ENCODE peak calls at places on chromosomes 7 and 10, in eight cellular contexts. G, M, X, P, F, R, Q and I are unnamed samples. For H3K4me1, the result is how much of the 10 kb centered on the place peaks cover.

GRCh38 chr10:31059323-31059722 is 27.7 kb upstream of the ZNF438 start:
- DNase-seq in X (no peak), F (no peak), Q (no peak), G (no peak), M (no peak), R (no peak), P (peak), I (no peak)

GRCh38 chr7:127995157-127995865 is 35.9 kb downstream of the LRRC4 start:
- DNase-seq in M (no peak), R (no peak), F (no peak), X (peak), Q (no peak), P (peak), G (no peak), I (no peak)

GRCh38 chr7:82247814-82248433 is 195.7 kb downstream of the CACNA2D1 start:
- DNase-seq in X (no peak), F (no peak), M (no peak), R (no peak), P (peak), Q (no peak), G (no peak), I (no peak)

GRCh38 chr10:123573236-123574147 is 92.7 kb upstream of the GPR26 start:
- DNase-seq in Q (peak), P (peak), G (no peak), X (peak), M (peak), R (peak), F (peak), I (no peak)

GRCh38 chr7:1584700-1585099 is 14.9 kb upstream of the PSMG3 start:
- DNase-seq in M (no peak), R (no peak), X (no peak), G (no peak), Q (no peak), F (no peak), P (no peak), I (no peak)

GRCh38 chr7:75039709-75040108 is 33.9 kb downstream of the RCC1L start:
- DNase-seq in X (no peak), M (no peak), Q (no peak), P (no peak), F (no peak), R (no peak), G (no peak), I (no peak)

GRCh38 chr10:121418126-121418777 is 180.0 kb downstream of the FGFR2 start:
- DNase-seq in Q (no peak), R (no peak), G (no peak), P (peak), M (no peak), X (peak), F (no peak), I (no peak)

GRCh38 chr7:137342340-137342739 is 1.2 kb downstream of the PTN start:
- DNase-seq in F (no peak), P (no peak), G (no peak), M (no peak), Q (no peak), R (no peak), X (no peak), I (no peak)

GRCh38 chr7:24384362-24385030 is 100.5 kb downstream of the NPY start:
- DNase-seq in F (no peak), X (no peak), P (no peak), Q (no peak), R (no peak), G (no peak), M (no peak), I (no peak)

GRCh38 chr10:124222298-124223000 is 129.1 kb upstream of the CHST15 start:
- DNase-seq in R (no peak), M (no peak), G (no peak), Q (no peak), F (no peak), X (no peak), P (no peak), I (no peak)

GRCh38 chr10:31618541-31619291 is 299.7 kb downstream of the ZEB1 start:
- DNase-seq in Q (peak), G (no peak), X (peak), F (no peak), M (no peak), P (peak), R (peak), I (peak)

GRCh38 chr7:42645906-42646305 is 266.0 kb downstream of the C7orf25 start:
- DNase-seq in Q (no peak), X (no peak), G (no peak), F (no peak), M (no peak), R (no peak), P (peak), I (no peak)

GRCh38 chr7:114317450-114318098 is 97.0 kb upstream of the FOXP2 start:
- DNase-seq in G (no peak), M (no peak), X (no peak), F (no peak), P (no peak), Q (no peak), R (no peak), I (no peak)

GRCh38 chr10:63396123-63396719 is 69.6 kb downstream of the JMJD1C start:
- DNase-seq in P (peak), R (no peak), F (no peak), X (no peak), G (no peak), Q (no peak), M (no peak), I (no peak)

GRCh38 chr10:58157076-58157766 is 110.5 kb downstream of the IPMK start:
- DNase-seq in R (no peak), G (no peak), Q (no peak), X (no peak), M (no peak), P (peak), F (no peak), I (no peak)

GRCh38 chr10:126504761-126505112 is 116.5 kb upstream of the ADAM12 start:
- DNase-seq in M (no peak), X (no peak), R (peak), F (no peak), Q (no peak), G (no peak), P (no peak), I (no peak)

GRCh38 chr7:5692112-5692844 is 89.2 kb downstream of the RNF216 start:
- DNase-seq in F (no peak), P (peak), X (peak), G (no peak), M (peak), R (peak), Q (peak), I (peak)

GRCh38 chr7:94301024-94301588 is 93.6 kb upstream of the COL1A2 start:
- DNase-seq in G (no peak), Q (peak), R (peak), F (no peak), X (peak), M (peak), P (peak), I (peak)

GRCh38 chr7:71140264-71140663 is 8.3 kb downstream of the GALNT17 start:
- DNase-seq in X (no peak), R (no peak), P (no peak), F (no peak), Q (no peak), M (no peak), G (no peak), I (no peak)

GRCh38 chr7:66952343-66953043 is 31.5 kb downstream of the TMEM248 start:
- DNase-seq in M (no peak), X (peak), G (no peak), F (no peak), P (peak), R (no peak), Q (peak), I (no peak)

GRCh38 chr10:102752934-102753664 is 9.4 kb downstream of the WBP1L start:
- DNase-seq in R (no peak), P (peak), Q (no peak), F (no peak), M (no peak), G (no peak), X (peak), I (no peak)

GRCh38 chr10:102334106-102334505 is 61.4 kb upstream of the NFKB2 start:
- DNase-seq in R (peak), G (no peak), M (no peak), X (peak), P (peak), F (peak), Q (no peak), I (peak)

GRCh38 chr10:30098624-30099023 is 39.2 kb upstream of the JCAD start:
- DNase-seq in M (no peak), Q (no peak), G (no peak), F (no peak), P (peak), X (no peak), R (no peak), I (no peak)

GRCh38 chr7:98470131-98470985 is 69.5 kb upstream of the BAIAP2L1 start:
- DNase-seq in P (peak), F (peak), G (no peak), Q (no peak), M (no peak), R (peak), X (peak), I (no peak)

GRCh38 chr10:17273403-17273802 is 45.4 kb downstream of the VIM start:
- DNase-seq in R (no peak), Q (no peak), F (no peak), P (peak), G (no peak), M (no peak), X (no peak), I (no peak)

GRCh38 chr7:100127866-100128601 is 1.3 kb downstream of the MBLAC1 start:
- DNase-seq in P (peak), R (no peak), F (no peak), G (no peak), Q (no peak), M (no peak), X (no peak), I (no peak)

GRCh38 chr7:91083855-91084644 is 180.2 kb upstream of the FZD1 start:
- DNase-seq in X (peak), F (peak), P (peak), G (no peak), R (peak), M (no peak), Q (peak), I (peak)

GRCh38 chr7:91082854-91083495 is 181.3 kb upstream of the FZD1 start:
- DNase-seq in G (no peak), F (no peak), R (no peak), M (no peak), X (no peak), P (peak), Q (no peak), I (no peak)

GRCh38 chr7:91080351-91080750 is 183.9 kb upstream of the FZD1 start:
- DNase-seq in F (no peak), M (no peak), R (no peak), Q (no peak), P (no peak), X (no peak), G (no peak), I (no peak)

GRCh38 chr7:91082038-91082437 is 182.2 kb upstream of the FZD1 start:
- DNase-seq in P (peak), X (no peak), F (no peak), M (no peak), G (no peak), R (no peak), Q (no peak), I (no peak)

GRCh38 chr7:91079491-91079890 is 184.7 kb upstream of the FZD1 start:
- DNase-seq in P (peak), F (no peak), G (no peak), M (no peak), X (no peak), Q (no peak), R (no peak), I (no peak)
- H3K4me1 ChIP-seq in P (under half), F (under half), G (under half), M (under half), X (under half), Q (under half), R (under half), I (under half)

GRCh38 chr7:158396301-158396905 is 191.2 kb downstream of the PTPRN2 start:
- DNase-seq in R (no peak), P (no peak), X (no peak), G (no peak), M (no peak), F (peak), Q (no peak), I (no peak)
- H3K27ac ChIP-seq in R (no peak), P (no peak), X (no peak), G (no peak), M (no peak), F (no peak), Q (no peak), I (no peak)

GRCh38 chr7:105952917-105953595 is 10.0 kb upstream of the CDHR3 start:
- DNase-seq in G (no peak), M (no peak), X (no peak), R (no peak), Q (no peak), P (no peak), F (no peak), I (no peak)

GRCh38 chr7:105958037-105958436 is 5.0 kb upstream of the CDHR3 start:
- DNase-seq in X (no peak), P (no peak), M (no peak), G (no peak), R (no peak), Q (no peak), F (no peak), I (no peak)

GRCh38 chr7:105951597-105951996 is 11.5 kb upstream of the CDHR3 start:
- DNase-seq in Q (no peak), G (no peak), M (no peak), F (no peak), X (no peak), R (no peak), P (no peak), I (no peak)

GRCh38 chr7:105954711-105955110 is 8.4 kb upstream of the CDHR3 start:
- DNase-seq in M (no peak), F (no peak), Q (no peak), X (no peak), G (no peak), R (no peak), P (no peak), I (no peak)
- H3K4me3 ChIP-seq in M (no peak), F (no peak), Q (no peak), X (no peak), G (no peak), R (no peak), P (no peak), I (no peak)

GRCh38 chr10:95547197-95547596 is 14.0 kb downstream of the SORBS1 start:
- DNase-seq in R (no peak), G (no peak), Q (peak), P (no peak), X (no peak), M (no peak), F (no peak), I (no peak)
- H3K4me1 ChIP-seq in R (half or more), G (under half), Q (half or more), P (under half), X (under half), M (under half), F (under half), I (half or more)

GRCh38 chr10:80167471-80167870 is 34.9 kb downstream of the PLAC9 start:
- DNase-seq in F (peak), R (no peak), M (no peak), Q (peak), X (no peak), P (no peak), G (no peak), I (no peak)
- H3K27ac ChIP-seq in F (no peak), R (peak), M (peak), Q (peak), X (no peak), P (peak), G (no peak), I (peak)